ENCODE peak calls at places on chromosomes 5 and 9, in seven cellular contexts. E, H, V, M, J, G and U are unnamed samples.

GRCh38 chr5:112276996-112277395 is 142.1 kb downstream of the EPB41L4A start:
- DNase-seq in J (peak; percentile 3), G (no peak), E (no peak), V (no peak), H (no peak), M (no peak), U (no peak)

GRCh38 chr5:97629281-97629680 is 446.2 kb upstream of the RIOK2 start:
- DNase-seq in J (no peak), G (peak; percentile 69), E (no peak), H (no peak), V (no peak), M (no peak), U (peak; percentile 87)

GRCh38 chr9:6449086-6449485 is 36.1 kb downstream of the UHRF2 start:
- DNase-seq in E (no peak), H (no peak), J (no peak), M (no peak), G (no peak), V (no peak), U (no peak)

GRCh38 chr5:73448072-73448432 is 525 bp downstream of the FOXD1 start:
- DNase-seq in J (peak; percentile 46), V (no peak), G (no peak), M (no peak), H (no peak), E (no peak), U (peak; percentile 8)

GRCh38 chr5:120415985-120416384 is 48.1 kb upstream of the PRR16 start:
- DNase-seq in V (no peak), M (no peak), J (no peak), G (no peak), H (no peak), E (no peak), U (no peak)

GRCh38 chr9:76161546-76161945 is 232.7 kb downstream of the RFK start:
- DNase-seq in V (no peak), M (no peak), G (peak; percentile 46), J (no peak), H (no peak), E (no peak), U (peak; percentile 2)

GRCh38 chr9:135306699-135307098 is 172.9 kb upstream of the PPP1R26 start:
- DNase-seq in M (no peak), J (no peak), H (no peak), G (no peak), V (no peak), E (no peak), U (no peak)

GRCh38 chr5:135446186-135446585 is 962 bp downstream of the DCANP1 start:
- DNase-seq in E (no peak), J (no peak), H (no peak), G (no peak), V (no peak), M (no peak), U (no peak)